ENCODE peak calls at places on chromosome 22, in six cellular contexts. X, G, E, W, B and K are unnamed samples.

GRCh38 chr22:22730655-22731373 is 86.4 kb downstream of the GGTLC2 start:
- DNase-seq in B (no peak), W (no peak), X (no peak), E (no peak), G (no peak), K (no peak)

GRCh38 chr22:44366372-44367310 is 53.9 kb upstream of the SHISAL1 start:
- DNase-seq in B (peak), E (no peak), G (no peak), W (no peak), X (no peak), K (no peak)

GRCh38 chr22:35437038-35437437 is 37.1 kb downstream of the MCM5 start:
- DNase-seq in E (peak), G (no peak), B (no peak), W (no peak), X (no peak), K (no peak)

GRCh38 chr22:33555814-33556522 is 364.3 kb downstream of the LARGE1 start:
- DNase-seq in G (no peak), E (no peak), B (no peak), X (no peak), W (no peak), K (no peak)

GRCh38 chr22:24437820-24438328 is 10.5 kb downstream of the ADORA2A start:
- DNase-seq in E (peak), G (peak), B (peak), X (no peak), W (no peak), K (no peak)

GRCh38 chr22:47355388-47355725 is 592.9 kb downstream of the TBC1D22A start:
- DNase-seq in B (no peak), G (no peak), X (no peak), E (no peak), W (no peak), K (no peak)

GRCh38 chr22:45584121-45584570 is 81.5 kb downstream of the FBLN1 start:
- DNase-seq in E (peak), B (peak), W (peak), X (peak), G (no peak), K (no peak)

GRCh38 chr22:38774496-38775166 is 18.8 kb upstream of the SUN2 start:
- DNase-seq in W (no peak), X (no peak), E (no peak), G (no peak), B (no peak), K (no peak)

GRCh38 chr22:43375951-43376455 is 32.8 kb upstream of the SCUBE1 start:
- DNase-seq in E (no peak), G (no peak), W (no peak), X (no peak), B (no peak), K (no peak)

GRCh38 chr22:28978863-28979799 is 82.5 kb downstream of the C22orf31 start:
- DNase-seq in G (no peak), B (no peak), E (no peak), W (no peak), X (no peak), K (no peak)

GRCh38 chr22:43008921-43009320 is 6.0 kb downstream of the PACSIN2 start:
- DNase-seq in G (no peak), B (no peak), W (no peak), E (no peak), X (no peak), K (no peak)

GRCh38 chr22:37190262-37190780 is 2.3 kb upstream of the C1QTNF6 start:
- DNase-seq in W (no peak), X (no peak), E (no peak), G (no peak), B (no peak), K (no peak)

GRCh38 chr22:42656578-42656977 is 7.4 kb upstream of the CYB5R3 start:
- DNase-seq in X (no peak), E (no peak), W (no peak), G (no peak), B (no peak), K (no peak)

GRCh38 chr22:28855355-28856094 is 27.8 kb upstream of the ZNRF3 start:
- DNase-seq in G (no peak), X (peak), E (peak), W (peak), B (no peak), K (no peak)

GRCh38 chr22:37781434-37782059 is 26.2 kb upstream of the GCAT start:
- DNase-seq in B (peak), X (no peak), G (no peak), E (peak), W (no peak), K (no peak)

GRCh38 chr22:32532819-32533128 is 58.2 kb downstream of the FBXO7 start:
- DNase-seq in E (no peak), B (no peak), W (no peak), G (no peak), X (no peak), K (no peak)

GRCh38 chr22:35257321-35258143 is at the start of gene HMGXB4:
- DNase-seq in G (peak), W (peak), E (peak), B (peak), X (peak), K (peak)

GRCh38 chr22:27046603-27047002 is 389.2 kb downstream of the MIAT start:
- DNase-seq in X (no peak), E (no peak), G (no peak), W (no peak), B (no peak), K (no peak)

GRCh38 chr22:42908082-42908746 is 51.1 kb upstream of the ARFGAP3 start:
- DNase-seq in B (no peak), X (no peak), G (peak), E (no peak), W (no peak), K (no peak)

GRCh38 chr22:29668681-29669080 is 51.1 kb upstream of the CABP7 start:
- DNase-seq in W (no peak), B (no peak), G (no peak), E (no peak), X (no peak), K (no peak)

GRCh38 chr22:45064313-45065268 is 54.8 kb upstream of the PHF21B start:
- DNase-seq in X (peak), E (no peak), W (no peak), G (no peak), B (no peak), K (no peak)

GRCh38 chr22:37244922-37245722 is 1.1 kb upstream of the RAC2 start:
- DNase-seq in X (no peak), B (peak), W (no peak), E (peak), G (no peak), K (no peak)

GRCh38 chr22:38104084-38104483 is 6.4 kb downstream of the BAIAP2L2 start:
- DNase-seq in E (peak), X (no peak), B (no peak), W (no peak), G (no peak), K (no peak)

GRCh38 chr22:38317237-38317994 is at the start of gene CSNK1E:
- DNase-seq in X (no peak), E (peak), B (peak), W (no peak), G (peak), K (no peak)

GRCh38 chr22:35995772-35996171 is 32.9 kb downstream of the RBFOX2 start:
- DNase-seq in X (peak), G (peak), E (no peak), B (peak), W (peak), K (no peak)

GRCh38 chr22:42300286-42301071 is 30.0 kb upstream of the TCF20 start:
- DNase-seq in W (no peak), X (no peak), B (no peak), G (no peak), E (peak), K (no peak)

GRCh38 chr22:45435544-45436139 is 22.1 kb downstream of the RIBC2 start:
- DNase-seq in X (peak), B (peak), G (peak), E (peak), W (peak), K (no peak)

GRCh38 chr22:26321469-26321913 is 107.6 kb upstream of the ASPHD2 start:
- DNase-seq in G (no peak), E (no peak), X (peak), B (no peak), W (peak), K (no peak)

GRCh38 chr22:36027579-36027959 is 1.1 kb downstream of the RBFOX2 start:
- DNase-seq in G (no peak), W (no peak), B (no peak), X (no peak), E (peak), K (no peak)

GRCh38 chr22:26949193-26949592 is 291.8 kb downstream of the MIAT start:
- DNase-seq in E (no peak), X (no peak), G (no peak), B (no peak), W (no peak), K (no peak)

GRCh38 chr22:17518379-17518778 is 44.9 kb upstream of the SLC25A18 start:
- DNase-seq in X (no peak), W (no peak), E (no peak), B (no peak), G (no peak), K (no peak)

GRCh38 chr22:47740109-47740805 is 977.8 kb downstream of the TBC1D22A start:
- DNase-seq in X (no peak), W (no peak), E (no peak), B (peak), G (no peak), K (no peak)

GRCh38 chr22:45949921-45950320 is 27.0 kb downstream of the WNT7B start:
- DNase-seq in B (no peak), G (no peak), E (no peak), W (no peak), X (no peak), K (no peak)

GRCh38 chr22:44461083-44461375 is 37.0 kb downstream of the RTL6 start:
- DNase-seq in B (no peak), E (no peak), W (no peak), G (no peak), X (no peak), K (no peak)

GRCh38 chr22:38799265-38800002 is 5.5 kb upstream of the DNAL4 start:
- DNase-seq in W (peak), E (no peak), B (no peak), X (no peak), G (no peak), K (no peak)

DNA sequence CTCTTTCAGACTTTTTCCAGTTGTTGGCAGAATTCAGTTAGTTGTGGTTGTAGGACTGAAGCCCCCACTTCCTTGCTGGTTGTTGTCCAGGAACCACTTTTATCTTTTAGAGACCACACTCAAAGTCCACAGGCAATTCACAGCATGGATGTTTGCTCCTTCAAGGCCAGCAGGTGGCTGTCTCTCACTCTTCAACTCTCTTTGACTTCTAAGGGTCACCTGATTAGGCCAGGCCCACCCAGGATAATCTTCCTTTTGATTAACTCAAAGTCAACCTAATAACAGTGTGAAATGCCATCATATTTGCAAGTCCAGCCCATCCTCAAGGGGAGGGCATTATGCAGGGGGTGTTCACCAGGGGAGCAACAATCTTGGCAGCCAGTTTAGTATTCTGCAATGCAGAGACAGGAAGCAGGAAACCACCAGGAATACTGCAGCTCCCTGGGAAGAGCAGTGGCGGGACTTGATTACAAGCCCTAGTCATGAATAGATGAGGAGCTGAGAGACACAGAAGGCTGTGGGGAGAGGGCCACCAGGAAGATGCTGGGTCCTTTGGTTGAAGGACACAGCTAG is 52.4 kb downstream of the LRRC74B start:
- DNase-seq in X (no peak), G (no peak), E (peak), W (no peak), B (no peak), K (no peak)
- TF ChIP-seq CTCF in X (no peak), G (no peak), E (peak), W (no peak), B (no peak), K (no peak)

DNA sequence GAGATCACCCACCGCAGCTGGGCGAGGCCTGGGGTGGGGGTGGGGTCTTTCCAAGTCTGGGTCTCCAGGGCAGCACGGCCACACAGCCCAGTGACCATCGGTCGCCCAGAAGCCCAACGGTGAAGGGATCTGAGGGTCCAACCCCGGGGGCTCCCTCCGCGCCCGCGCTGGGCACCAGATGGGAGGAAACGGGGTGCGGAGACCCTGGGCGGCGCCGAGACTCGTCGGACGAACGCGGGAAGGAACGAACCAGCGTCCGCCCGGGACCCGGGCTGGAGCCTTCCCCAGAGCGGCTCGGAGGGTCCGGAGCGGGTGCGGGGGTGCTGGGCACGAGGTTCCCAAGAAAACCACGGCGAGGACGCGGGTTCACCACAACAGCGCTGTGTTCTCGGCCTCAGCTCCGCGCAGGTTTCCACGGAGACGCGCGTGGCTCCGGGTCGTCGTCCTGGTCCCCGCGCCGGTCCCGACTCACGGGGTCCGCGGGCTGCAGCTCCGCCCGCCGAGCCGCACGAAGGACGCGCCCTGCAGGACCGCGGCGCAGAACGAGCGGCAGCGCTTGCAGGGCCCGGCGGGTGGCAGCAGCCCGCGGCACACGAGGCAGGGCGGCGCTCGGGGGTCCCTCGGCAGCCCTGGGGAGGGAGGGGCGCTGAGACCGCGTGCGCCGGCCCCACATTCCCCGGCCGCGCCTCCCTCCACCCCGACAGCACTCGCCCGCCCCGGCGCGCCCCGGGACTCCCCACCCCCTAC is 2.3 kb upstream of the IL17REL start:
- DNase-seq in E (no peak), W (no peak), X (no peak), G (no peak), B (peak), K (no peak)
- TF ChIP-seq CTCF in E (no peak), W (no peak), X (no peak), G (no peak), B (no peak), K (no peak)

GRCh38 chr22:39915295-39915726 is 14.4 kb downstream of the GRAP2 start:
- DNase-seq in G (no peak), X (no peak), W (no peak), B (no peak), E (no peak), K (no peak)
- TF ChIP-seq CTCF in G (no peak), X (no peak), W (no peak), B (no peak), E (no peak), K (no peak)

DNA sequence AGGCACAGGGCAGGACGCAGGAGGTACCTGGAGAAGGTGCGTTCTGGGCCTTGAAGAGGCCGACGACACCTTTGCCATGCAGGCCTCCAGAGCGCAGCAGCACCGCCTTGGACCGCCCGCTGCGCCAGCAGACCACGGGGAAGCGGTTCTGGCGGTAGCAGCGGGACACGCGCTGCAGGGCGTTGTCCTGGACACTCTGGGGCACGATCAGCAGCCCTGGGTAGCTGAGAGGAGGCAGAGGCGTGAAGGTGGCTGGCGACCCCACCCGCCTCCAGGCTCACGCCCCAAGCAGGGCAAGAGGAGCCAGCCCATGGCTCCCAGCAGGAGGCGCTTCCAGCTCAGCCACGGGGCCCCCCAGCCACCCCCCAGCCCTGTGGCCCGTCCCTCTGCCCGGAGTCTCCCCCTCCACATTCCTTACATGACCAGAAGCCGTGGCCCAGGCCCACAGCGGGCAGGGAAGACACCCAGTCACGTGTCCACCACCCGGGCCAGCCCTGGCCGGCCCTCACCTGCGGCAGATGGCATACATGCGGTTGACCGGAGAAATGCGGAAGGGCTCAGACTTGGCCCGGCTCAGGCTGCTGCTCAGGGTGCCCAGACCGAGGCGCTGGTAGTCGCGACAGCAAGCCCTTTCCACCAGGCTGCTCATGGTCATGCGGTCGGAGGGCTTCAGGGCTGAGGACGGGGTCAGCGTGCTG is 15.2 kb downstream of the SBF1 start:
- DNase-seq in G (no peak), X (no peak), B (no peak), W (no peak), E (no peak), K (no peak)
- TF ChIP-seq CTCF in G (no peak), X (no peak), B (no peak), W (no peak), E (peak), K (no peak)

DNA sequence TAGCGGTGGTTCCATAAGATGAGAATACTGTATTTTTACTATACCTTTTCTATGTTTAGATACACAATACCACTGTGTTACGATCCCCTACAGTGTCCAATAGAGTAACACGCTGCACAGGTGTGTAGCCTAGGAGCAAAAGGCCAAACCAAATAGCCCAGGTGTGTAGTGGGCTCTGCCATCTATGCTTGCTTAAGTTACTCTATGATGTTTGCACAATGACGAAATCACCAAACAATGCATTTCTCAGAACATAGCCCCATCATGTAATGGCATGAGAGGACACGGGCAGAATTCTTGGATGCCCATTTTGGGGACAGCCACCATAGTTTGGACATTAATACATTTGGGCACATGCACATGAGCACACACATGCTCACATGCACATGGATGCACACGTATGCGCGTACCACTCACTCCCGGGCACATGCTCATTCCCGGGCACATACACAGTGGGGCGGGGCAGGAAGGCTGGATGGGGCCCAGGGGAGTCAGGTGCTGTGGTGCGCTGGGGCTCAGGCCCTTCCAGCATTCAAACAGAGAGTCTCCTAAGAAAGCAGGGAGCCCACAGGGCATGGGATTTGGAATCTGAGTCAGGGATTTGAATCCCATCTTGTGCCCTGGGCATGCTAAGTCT is 51.1 kb downstream of the RTN4R start:
- DNase-seq in E (no peak), G (no peak), W (no peak), B (no peak), X (no peak), K (no peak)
- TF ChIP-seq CTCF in E (no peak), G (no peak), W (no peak), B (no peak), X (no peak), K (no peak)

GRCh38 chr22:19447388-19448075 is at the start of gene C22orf39:
- DNase-seq in X (peak), W (peak), B (peak), G (peak), E (peak), K (peak)
- TF ChIP-seq CTCF in X (no peak), W (no peak), B (no peak), G (no peak), E (no peak), K (peak)

GRCh38 chr22:48782817-48783511 is 1044.7 kb downstream of the BRD1 start:
- DNase-seq in X (no peak), E (peak), B (no peak), G (peak), W (no peak), K (no peak)
- TF ChIP-seq CTCF in X (no peak), E (peak), B (no peak), G (no peak), W (no peak), K (no peak)

DNA sequence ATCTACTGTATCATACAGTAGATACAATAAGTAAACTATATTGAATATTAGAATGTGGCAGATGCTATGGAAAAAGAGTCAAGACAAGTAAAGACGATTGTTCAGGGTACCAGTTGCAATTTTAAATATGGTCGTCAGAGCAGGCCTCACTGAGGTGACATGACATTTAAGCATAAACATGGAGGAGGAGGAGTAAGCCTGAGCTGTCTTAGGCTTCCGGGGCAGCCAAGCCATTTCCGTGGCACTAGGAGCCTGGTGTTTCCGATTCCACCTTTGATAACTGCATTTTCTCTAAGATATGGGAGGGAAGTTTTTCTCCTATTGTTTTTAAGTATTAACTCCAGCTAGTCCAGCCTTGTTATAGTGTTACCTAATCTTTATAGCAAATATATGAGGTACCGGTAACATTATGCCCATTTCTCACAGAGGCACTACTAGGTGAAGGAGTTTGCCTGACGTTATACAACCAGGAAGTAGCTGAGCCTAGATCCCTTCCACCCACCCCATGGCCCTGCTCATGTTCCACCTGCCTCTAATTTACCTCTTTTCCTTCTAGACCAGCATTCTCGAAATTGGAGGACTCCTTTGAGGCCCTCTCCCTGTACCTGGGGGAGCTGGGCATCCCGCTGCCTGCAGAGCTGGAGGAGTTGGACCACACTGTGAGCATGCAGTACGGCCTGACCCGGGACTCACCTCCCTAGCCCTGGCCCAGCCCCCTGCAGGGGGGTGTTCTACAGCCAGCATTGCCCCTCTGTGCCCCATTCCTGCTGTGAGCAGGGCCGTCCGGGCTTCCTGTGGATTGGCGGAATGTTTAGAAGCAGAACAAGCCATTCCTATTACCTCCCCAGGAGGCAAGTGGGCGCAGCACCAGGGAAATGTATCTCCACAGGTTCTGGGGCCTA is 14.3 kb downstream of the PIK3IP1 start:
- DNase-seq in X (no peak), W (no peak), B (no peak), E (no peak), G (no peak), K (no peak)
- TF ChIP-seq CTCF in X (no peak), W (no peak), B (no peak), E (no peak), G (no peak), K (no peak)